ENCODE peak calls at places on chromosomes 3 and 15, in four cellular contexts. One of them, this sample, is unnamed.

GRCh38 chr3:106034313-106034712 is 165.5 kb upstream of the CBLB start:
- DNase-seq in NCI-H460: no peak
- DNase-seq in EH: no peak
- DNase-seq in NB4: no peak
- DNase-seq in this sample: no peak

GRCh38 chr15:29126208-29126536 is 143.4 kb downstream of the NSMCE3 start:
- DNase-seq in NCI-H460: no peak
- DNase-seq in EH: no peak
- DNase-seq in NB4: no peak
- DNase-seq in this sample: no peak

GRCh38 chr15:85030301-85031049 is 48.8 kb downstream of the PDE8A start:
- DNase-seq in NCI-H460: no peak
- DNase-seq in EH: peak
- DNase-seq in NB4: no peak
- DNase-seq in this sample: peak

GRCh38 chr3:40387001-40387894 is at the start of gene ENTPD3:
- DNase-seq in NCI-H460: no peak
- DNase-seq in EH: no peak
- DNase-seq in NB4: no peak
- DNase-seq in this sample: no peak

GRCh38 chr15:64014995-64015394 is 31.3 kb downstream of the DAPK2 start:
- DNase-seq in NCI-H460: no peak
- DNase-seq in EH: no peak
- DNase-seq in NB4: no peak
- DNase-seq in this sample: no peak

GRCh38 chr3:73687081-73688004 is 62.6 kb upstream of the PDZRN3 start:
- DNase-seq in NCI-H460: no peak
- DNase-seq in EH: peak
- DNase-seq in NB4: no peak
- DNase-seq in this sample: no peak

GRCh38 chr15:49145651-49146609 is 9.5 kb downstream of the COPS2 start:
- DNase-seq in NCI-H460: peak
- DNase-seq in EH: peak
- DNase-seq in NB4: peak
- DNase-seq in this sample: peak

GRCh38 chr3:14403636-14404395 is 1.4 kb downstream of the SLC6A6 start:
- DNase-seq in NCI-H460: no peak
- DNase-seq in EH: peak
- DNase-seq in NB4: peak
- DNase-seq in this sample: no peak

GRCh38 chr3:119235151-119235550 is 5.5 kb downstream of the B4GALT4 start:
- DNase-seq in NCI-H460: no peak
- DNase-seq in EH: peak
- DNase-seq in NB4: no peak
- DNase-seq in this sample: no peak

GRCh38 chr15:66269326-66270090 is 16.0 kb upstream of the MEGF11 start:
- DNase-seq in NCI-H460: peak
- DNase-seq in EH: peak
- DNase-seq in NB4: peak
- DNase-seq in this sample: no peak

GRCh38 chr15:48309740-48310139 is 21.5 kb upstream of the DUT start:
- DNase-seq in NCI-H460: no peak
- DNase-seq in EH: no peak
- DNase-seq in NB4: no peak
- DNase-seq in this sample: no peak

GRCh38 chr15:101068961-101069734 is 150.0 kb downstream of the LRRK1 start:
- DNase-seq in NCI-H460: no peak
- DNase-seq in EH: peak
- DNase-seq in NB4: no peak
- DNase-seq in this sample: no peak

GRCh38 chr15:43208052-43209002 is 12.5 kb downstream of the EPB42 start:
- DNase-seq in NCI-H460: no peak
- DNase-seq in EH: no peak
- DNase-seq in NB4: no peak
- DNase-seq in this sample: no peak